ENCODE peak calls at places on chromosomes 16 and 17, in nine cellular contexts. W is activated T-cell treated with anti-CD3 and anti-CD28 coated beads, Interleukin-2, amount 50 U/mL, for 4 hours; A is iris pigment epithelial cell; Z is SIG-M5; I is NT2/D1; R is cerebellar nuclear complex; T is GM18507; J is NCI-H1092; X is A673. H is an unnamed sample.

GRCh38 chr16:25487888-25488287 is 203.9 kb upstream of the HS3ST4 start:
- DNase-seq in W (no peak), A (no peak), Z (no peak), I (no peak), R (no peak), T (no peak), J (no peak), X (no peak), H (no peak)

GRCh38 chr16:67645397-67646121 is 615 bp downstream of the CARMIL2 start:
- DNase-seq in W (no peak), A (no peak), Z (no peak), I (no peak), R (no peak), T (no peak), J (no peak), X (no peak), H (no peak)

GRCh38 chr16:77585379-77585778 is 136.9 kb upstream of the NUDT7 start:
- DNase-seq in W (no peak), A (peak), Z (no peak), I (no peak), R (no peak), T (no peak), J (no peak), X (no peak), H (no peak)

GRCh38 chr17:49789278-49789578 is 747 bp downstream of the KAT7 start:
- DNase-seq in W (no peak), A (no peak), Z (no peak), I (no peak), R (no peak), T (no peak), J (no peak), X (no peak), H (no peak)

GRCh38 chr17:29607557-29608195 is 14.7 kb downstream of the ANKRD13B start:
- DNase-seq in W (no peak), A (no peak), Z (no peak), I (no peak), R (no peak), T (no peak), J (no peak), X (no peak), H (no peak)

GRCh38 chr17:14471052-14471451 is 170.2 kb downstream of the HS3ST3B1 start:
- DNase-seq in W (no peak), A (peak), Z (no peak), I (no peak), R (no peak), T (no peak), J (no peak), X (no peak), H (peak)

GRCh38 chr16:19555938-19556778 is 655 bp downstream of the VPS35L start:
- DNase-seq in W (peak), A (peak), Z (peak), I (peak), R (no peak), T (no peak), J (no peak), X (peak), H (no peak)

GRCh38 chr16:70775399-70775798 is 25.6 kb downstream of the VAC14 start:
- DNase-seq in W (no peak), A (no peak), Z (no peak), I (no peak), R (no peak), T (no peak), J (no peak), X (no peak), H (no peak)

GRCh38 chr17:17351356-17351891 is 48.3 kb downstream of the NT5M start:
- DNase-seq in W (no peak), A (no peak), Z (no peak), I (no peak), R (no peak), T (no peak), J (no peak), X (no peak), H (no peak)

GRCh38 chr17:63483038-63483437 is 6.2 kb downstream of the ACE start:
- DNase-seq in W (no peak), A (no peak), Z (no peak), I (no peak), R (no peak), T (no peak), J (no peak), X (no peak), H (no peak)

GRCh38 chr17:58337600-58338453 is 9.2 kb upstream of the TSPOAP1 start:
- DNase-seq in W (peak), A (peak), Z (peak), I (peak), R (no peak), T (no peak), J (no peak), X (no peak), H (no peak)

GRCh38 chr17:27471321-27472269 is 15.3 kb downstream of the KSR1 start:
- DNase-seq in W (peak), A (peak), Z (no peak), I (no peak), R (no peak), T (no peak), J (no peak), X (no peak), H (no peak)

H was measured in smooth muscle cell of the brain vasculature.